ENCODE peak calls at places on chromosomes 5 and 9, in seven cellular contexts. R is endodermal cell; T is IMR-90; L is CD4-positive, alpha-beta T cell; Y is A549; O is spleen; Q is adrenal gland. K is an unnamed sample.

GRCh38 chr9:2043881-2044462 is 28.8 kb downstream of the SMARCA2 start:
- DNase-seq in R (no peak), T (no peak), L (no peak), Y (no peak), O (no peak), Q (no peak), K (no peak)

GRCh38 chr5:98614341-98614740 is 159.1 kb upstream of the RGMB start:
- DNase-seq in R (no peak), T (no peak), L (no peak), Y (no peak), O (no peak), Q (no peak), K (no peak)

GRCh38 chr5:170225326-170226137 is 7.3 kb upstream of the C5orf58 start:
- DNase-seq in R (peak; percentile 93), T (peak; percentile 39), L (peak; percentile 66), Y (peak; percentile 68), O (peak; percentile 81), Q (peak; percentile 70), K (peak; percentile 61)

GRCh38 chr5:135826221-135826525 is 8.3 kb upstream of the SLC25A48 start:
- DNase-seq in R (peak; percentile 41), T (no peak), L (no peak), Y (no peak), O (no peak), Q (no peak), K (no peak)

GRCh38 chr9:125359011-125359410 is 97.4 kb downstream of the GAPVD1 start:
- DNase-seq in R (no peak), T (no peak), L (no peak), Y (no peak), O (no peak), Q (no peak), K (no peak)

GRCh38 chr9:90827181-90827866 is 25.7 kb downstream of the SYK start:
- DNase-seq in R (no peak), T (no peak), L (no peak), Y (no peak), O (no peak), Q (no peak), K (no peak)

GRCh38 chr5:55821731-55822512 is 29.2 kb upstream of the IL31RA start:
- DNase-seq in R (peak; percentile 74), T (no peak), L (no peak), Y (peak; percentile 49), O (peak; percentile 77), Q (peak; percentile 19), K (no peak)

GRCh38 chr9:81237565-81238231 is 451.6 kb downstream of the TLE1 start:
- DNase-seq in R (no peak), T (peak; percentile 77), L (no peak), Y (no peak), O (no peak), Q (no peak), K (no peak)

GRCh38 chr5:56072863-56073777 is 78.4 kb upstream of the IL6ST start:
- DNase-seq in R (no peak), T (peak; percentile 41), L (no peak), Y (no peak), O (no peak), Q (no peak), K (no peak)

GRCh38 chr5:88724201-88724600 is 158.8 kb downstream of the MEF2C start:
- DNase-seq in R (no peak), T (peak; percentile 29), L (no peak), Y (no peak), O (no peak), Q (no peak), K (no peak)

GRCh38 chr5:112348915-112349314 is 70.2 kb downstream of the EPB41L4A start:
- DNase-seq in R (no peak), T (no peak), L (no peak), Y (no peak), O (no peak), Q (no peak), K (no peak)
- H3K27ac ChIP-seq in R (no peak overlapping the region), T (no peak overlapping the region), L (no peak overlapping the region), Y (no peak overlapping the region), O (no peak overlapping the region), Q (no peak overlapping the region), K (no peak overlapping the region)

DNA sequence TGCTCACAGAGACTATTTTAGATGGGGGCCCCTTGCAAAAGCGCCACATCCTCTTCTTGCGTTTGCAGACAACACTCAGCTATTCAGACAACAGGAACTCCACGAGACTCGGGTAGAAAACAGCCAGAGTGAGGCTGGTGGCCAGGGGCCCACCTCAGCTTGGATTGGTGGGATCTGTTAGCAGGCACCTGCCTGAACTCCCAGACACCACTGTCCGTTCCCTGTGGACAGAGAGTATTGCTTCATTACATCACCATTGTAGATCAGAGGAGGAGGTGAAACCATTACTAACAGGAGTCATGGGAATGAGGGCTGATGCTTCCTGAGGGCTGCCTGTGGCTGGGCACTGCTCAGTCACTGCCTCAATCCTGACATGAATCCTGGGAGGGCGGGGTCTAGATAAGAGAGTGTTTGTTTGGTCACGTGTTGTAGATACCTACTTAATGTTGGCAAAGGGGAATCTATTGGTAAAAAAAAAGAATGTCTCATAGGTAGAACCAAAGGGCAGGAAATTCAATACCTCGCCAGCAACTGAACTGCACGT is 4.4 kb upstream of the RAPGEF1 start:
- DNase-seq in R (no peak), T (peak; percentile 37), L (peak; percentile 42), Y (no peak), O (no peak), Q (no peak), K (no peak)
- H3K27ac ChIP-seq in R (no peak overlapping the region), T (no peak overlapping the region), L (peak overlapping the region; percentile 61), Y (no peak overlapping the region), O (peak overlapping the region; percentile 44), Q (no peak overlapping the region), K (no peak overlapping the region)

DNA sequence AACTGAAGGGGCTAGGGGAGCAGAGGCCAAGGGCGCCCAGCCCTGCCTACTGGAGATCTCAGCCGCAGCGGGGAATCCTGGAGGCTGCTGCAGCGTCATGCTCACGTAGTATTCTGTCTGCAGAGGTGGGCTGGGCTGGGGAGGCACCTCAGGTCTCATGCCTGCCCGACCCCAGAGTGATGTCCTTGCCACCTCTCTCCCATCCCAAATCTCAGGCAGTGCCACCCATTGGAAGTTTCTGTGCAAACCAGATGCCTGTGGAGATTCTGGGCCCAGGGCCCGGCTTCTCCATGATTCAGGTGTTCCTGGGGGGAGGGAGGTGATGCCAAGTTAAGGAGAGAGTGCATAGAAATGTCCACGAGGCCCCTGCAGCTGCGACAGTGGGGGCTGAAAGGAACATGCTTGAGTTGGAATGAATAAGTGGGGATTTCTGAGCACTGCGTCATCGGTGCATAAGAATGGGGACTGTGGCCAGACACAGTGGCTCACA is 72.0 kb downstream of the ANKRD33B start:
- DNase-seq in R (peak; percentile 51), T (no peak), L (no peak), Y (no peak), O (no peak), Q (no peak), K (no peak)
- H3K27ac ChIP-seq in R (no peak overlapping the region), T (no peak overlapping the region), L (no peak overlapping the region), Y (no peak overlapping the region), O (peak overlapping the region; percentile 46), Q (no peak overlapping the region), K (no peak overlapping the region)

GRCh38 chr5:35876454-35876853 is 19.8 kb downstream of the IL7R start:
- DNase-seq in R (no peak), T (peak; percentile 32), L (no peak), Y (no peak), O (no peak), Q (no peak), K (no peak)
- H3K27ac ChIP-seq in R (no peak overlapping the region), T (no peak overlapping the region), L (no peak overlapping the region), Y (no peak overlapping the region), O (no peak overlapping the region), Q (no peak overlapping the region), K (no peak overlapping the region)

GRCh38 chr9:278651-279050 is 64.0 kb downstream of the DOCK8 start:
- DNase-seq in R (no peak), T (no peak), L (peak; percentile 30), Y (no peak), O (no peak), Q (no peak), K (no peak)

GRCh38 chr9:286091-286740 is 71.6 kb downstream of the DOCK8 start:
- DNase-seq in R (no peak), T (no peak), L (no peak), Y (no peak), O (no peak), Q (no peak), K (no peak)

GRCh38 chr9:277595-278330 is 63.1 kb downstream of the DOCK8 start:
- DNase-seq in R (no peak), T (no peak), L (no peak), Y (no peak), O (no peak), Q (no peak), K (no peak)

GRCh38 chr9:279674-280073 is 65.0 kb downstream of the DOCK8 start:
- DNase-seq in R (no peak), T (no peak), L (no peak), Y (no peak), O (no peak), Q (no peak), K (no peak)

DNA sequence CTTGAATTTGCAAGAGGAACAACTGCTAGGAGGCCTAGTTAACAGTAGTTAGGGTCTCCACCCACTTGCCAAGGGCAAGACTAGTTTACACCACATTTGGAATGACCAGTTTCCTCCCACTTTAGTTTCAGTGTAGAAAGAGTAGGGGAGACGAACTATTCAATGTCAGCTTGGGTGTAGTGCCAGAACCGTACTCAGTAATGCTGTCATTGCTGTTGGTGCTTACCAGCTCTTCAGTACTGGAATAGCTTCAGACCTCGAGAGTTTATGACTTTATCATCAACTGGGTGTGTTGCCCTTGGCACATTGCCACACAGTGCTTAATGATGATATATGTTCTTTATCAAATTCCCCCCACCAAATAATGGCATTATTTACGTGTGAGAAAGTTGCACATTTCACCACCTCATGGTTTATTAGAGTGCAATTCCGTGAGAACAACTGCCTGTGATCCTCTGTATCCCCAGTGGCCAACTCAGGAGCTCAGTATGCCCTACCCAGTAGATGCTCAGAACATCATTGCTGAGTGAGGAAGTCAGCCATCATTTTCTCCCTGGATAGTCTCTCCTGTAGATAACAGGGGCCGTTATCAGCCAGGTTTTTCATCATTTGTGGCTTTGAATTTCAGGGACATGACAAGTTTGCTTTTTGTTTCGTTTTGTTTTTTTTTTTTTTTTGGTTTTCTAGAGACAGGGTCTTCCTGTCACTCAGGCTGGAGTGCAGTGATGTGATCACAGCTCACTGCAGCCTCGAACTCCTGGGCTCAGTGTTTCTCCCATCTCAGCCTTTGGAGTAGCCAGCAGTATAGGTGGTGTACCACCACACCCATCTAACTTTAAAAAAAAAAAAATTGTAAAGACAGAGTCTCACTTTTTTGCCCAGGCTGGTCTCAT is 67.3 kb downstream of the DOCK8 start:
- DNase-seq in R (no peak), T (no peak), L (no peak), Y (no peak), O (no peak), Q (no peak), K (no peak)
- H3K27ac ChIP-seq in R (no peak overlapping the region), T (no peak overlapping the region), L (peak overlapping the region; percentile 47), Y (no peak overlapping the region), O (peak overlapping the region; percentile 67), Q (no peak overlapping the region), K (no peak overlapping the region)

GRCh38 chr9:131010482-131011273 is 1.7 kb downstream of the LAMC3 start:
- DNase-seq in R (no peak), T (no peak), L (no peak), Y (no peak), O (no peak), Q (no peak), K (no peak)

GRCh38 chr9:131012396-131012917 is 3.5 kb downstream of the LAMC3 start:
- DNase-seq in R (peak; percentile 73), T (no peak), L (no peak), Y (no peak), O (no peak), Q (no peak), K (no peak)

GRCh38 chr9:131012023-131012334 is 3.0 kb downstream of the LAMC3 start:
- DNase-seq in R (peak; percentile 81), T (no peak), L (no peak), Y (no peak), O (no peak), Q (no peak), K (no peak)

GRCh38 chr9:131013015-131013755 is 4.2 kb downstream of the LAMC3 start:
- DNase-seq in R (no peak), T (no peak), L (no peak), Y (no peak), O (no peak), Q (no peak), K (no peak)

GRCh38 chr9:131011274-131012022 is 2.5 kb downstream of the LAMC3 start:
- DNase-seq in R (peak; percentile 82), T (no peak), L (no peak), Y (no peak), O (no peak), Q (peak; percentile 64), K (no peak)
- H3K27ac ChIP-seq in R (no peak overlapping the region), T (no peak overlapping the region), L (no peak overlapping the region), Y (no peak overlapping the region), O (no peak overlapping the region), Q (peak overlapping the region; percentile 78), K (no peak overlapping the region)